ENCODE peak calls at places on chromosomes 7 and 10, in six cellular contexts. One of them, this sample, is unnamed.

GRCh38 chr7:142301923-142302550 is 44.2 kb upstream of the PRSS58 start:
- DNase-seq in H1: no peak
- DNase-seq in mesenchymal stem cell: no peak
- DNase-seq in IMR-90: no peak
- DNase-seq in trophoblast cell: peak; percentile 50
- DNase-seq in neuronal stem cell: no peak
- DNase-seq in this sample: peak; percentile 47

GRCh38 chr10:50335397-50335796 is 84.1 kb upstream of the ASAH2 start:
- DNase-seq in mesenchymal stem cell: no peak
- DNase-seq in trophoblast cell: no peak
- DNase-seq in neuronal stem cell: no peak
- DNase-seq in H1: no peak
- DNase-seq in IMR-90: no peak
- DNase-seq in this sample: no peak

GRCh38 chr7:106485031-106485551 is 175.9 kb downstream of the CCDC71L start:
- DNase-seq in neuronal stem cell: no peak
- DNase-seq in mesenchymal stem cell: peak; percentile 93
- DNase-seq in IMR-90: peak; percentile 91
- DNase-seq in H1: no peak
- DNase-seq in trophoblast cell: no peak
- DNase-seq in this sample: no peak

GRCh38 chr7:121994625-121995410 is 121.9 kb downstream of the PTPRZ1 start:
- DNase-seq in trophoblast cell: peak; percentile 87
- DNase-seq in neuronal stem cell: peak; percentile 56
- DNase-seq in IMR-90: peak; percentile 81
- DNase-seq in mesenchymal stem cell: peak; percentile 80
- DNase-seq in H1: peak; percentile 29
- DNase-seq in this sample: peak; percentile 86

GRCh38 chr7:114086491-114086905 is 167.7 kb upstream of the PPP1R3A start:
- DNase-seq in neuronal stem cell: no peak
- DNase-seq in mesenchymal stem cell: no peak
- DNase-seq in IMR-90: no peak
- DNase-seq in trophoblast cell: peak; percentile 5
- DNase-seq in H1: no peak
- DNase-seq in this sample: peak; percentile 19

GRCh38 chr10:18140149-18140956 is at the start of gene CACNB2:
- DNase-seq in neuronal stem cell: peak; percentile 52
- DNase-seq in H1: no peak
- DNase-seq in trophoblast cell: peak; percentile 42
- DNase-seq in IMR-90: peak; percentile 51
- DNase-seq in mesenchymal stem cell: peak; percentile 34
- DNase-seq in this sample: peak; percentile 77

GRCh38 chr10:49568235-49568634 is 29.3 kb upstream of the ERCC6 start:
- DNase-seq in IMR-90: peak; percentile 11
- DNase-seq in neuronal stem cell: no peak
- DNase-seq in H1: no peak
- DNase-seq in trophoblast cell: no peak
- DNase-seq in mesenchymal stem cell: no peak
- DNase-seq in this sample: no peak

GRCh38 chr7:157827045-157827862 is 490.4 kb downstream of the DNAJB6 start:
- DNase-seq in mesenchymal stem cell: no peak
- DNase-seq in trophoblast cell: no peak
- DNase-seq in neuronal stem cell: no peak
- DNase-seq in IMR-90: no peak
- DNase-seq in H1: no peak
- DNase-seq in this sample: no peak

GRCh38 chr7:29883462-29884398 is 77.4 kb downstream of the WIPF3 start:
- DNase-seq in mesenchymal stem cell: no peak
- DNase-seq in neuronal stem cell: no peak
- DNase-seq in trophoblast cell: no peak
- DNase-seq in H1: peak; percentile 56
- DNase-seq in IMR-90: no peak
- DNase-seq in this sample: peak; percentile 59

GRCh38 chr7:16611711-16612110 is 33.8 kb downstream of the ANKMY2 start:
- DNase-seq in mesenchymal stem cell: no peak
- DNase-seq in IMR-90: no peak
- DNase-seq in H1: no peak
- DNase-seq in neuronal stem cell: no peak
- DNase-seq in trophoblast cell: no peak
- DNase-seq in this sample: no peak

GRCh38 chr7:5500056-5500776 is 76.6 kb upstream of the TNRC18 start:
- DNase-seq in trophoblast cell: no peak
- DNase-seq in IMR-90: peak; percentile 35
- DNase-seq in neuronal stem cell: no peak
- DNase-seq in mesenchymal stem cell: no peak
- DNase-seq in H1: no peak
- DNase-seq in this sample: no peak

GRCh38 chr7:97104719-97105129 is 12.8 kb upstream of the SDHAF3 start:
- DNase-seq in H1: peak; percentile 56
- DNase-seq in trophoblast cell: peak; percentile 91
- DNase-seq in mesenchymal stem cell: peak; percentile 74
- DNase-seq in IMR-90: peak; percentile 60
- DNase-seq in neuronal stem cell: peak; percentile 73
- DNase-seq in this sample: peak; percentile 83

DNA sequence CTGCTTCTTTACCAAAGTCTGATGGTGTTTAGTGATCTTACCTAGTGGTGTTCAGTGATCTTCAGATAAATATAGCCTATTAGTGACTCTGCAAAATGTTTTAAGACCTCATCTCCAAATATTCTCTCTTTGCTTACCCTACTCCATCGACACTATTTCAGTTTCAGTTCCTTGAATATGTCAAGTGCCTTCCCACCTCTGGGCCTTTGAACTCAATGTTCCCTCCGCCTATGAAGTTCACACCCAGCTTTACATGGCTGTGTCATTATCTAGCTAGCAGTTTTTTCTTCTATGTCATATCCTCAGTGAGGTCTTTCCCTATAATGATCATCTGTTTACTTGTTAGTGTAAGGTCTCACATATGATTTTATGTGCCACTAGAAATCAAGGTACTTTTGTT is 322.6 kb downstream of the DGKB start:
- DNase-seq in trophoblast cell: no peak
- DNase-seq in H1: no peak
- DNase-seq in IMR-90: no peak
- DNase-seq in mesenchymal stem cell: no peak
- DNase-seq in neuronal stem cell: no peak
- DNase-seq in this sample: no peak
- H3K23ac ChIP-seq in trophoblast cell: no peak overlapping the region
- H3K23ac ChIP-seq in H1: no peak overlapping the region
- H3K23ac ChIP-seq in IMR-90: no peak overlapping the region
- H3K23ac ChIP-seq in mesenchymal stem cell: no peak overlapping the region
- H3K23ac ChIP-seq in neuronal stem cell: no peak overlapping the region
- H3K23ac ChIP-seq in this sample: no peak overlapping the region

DNA sequence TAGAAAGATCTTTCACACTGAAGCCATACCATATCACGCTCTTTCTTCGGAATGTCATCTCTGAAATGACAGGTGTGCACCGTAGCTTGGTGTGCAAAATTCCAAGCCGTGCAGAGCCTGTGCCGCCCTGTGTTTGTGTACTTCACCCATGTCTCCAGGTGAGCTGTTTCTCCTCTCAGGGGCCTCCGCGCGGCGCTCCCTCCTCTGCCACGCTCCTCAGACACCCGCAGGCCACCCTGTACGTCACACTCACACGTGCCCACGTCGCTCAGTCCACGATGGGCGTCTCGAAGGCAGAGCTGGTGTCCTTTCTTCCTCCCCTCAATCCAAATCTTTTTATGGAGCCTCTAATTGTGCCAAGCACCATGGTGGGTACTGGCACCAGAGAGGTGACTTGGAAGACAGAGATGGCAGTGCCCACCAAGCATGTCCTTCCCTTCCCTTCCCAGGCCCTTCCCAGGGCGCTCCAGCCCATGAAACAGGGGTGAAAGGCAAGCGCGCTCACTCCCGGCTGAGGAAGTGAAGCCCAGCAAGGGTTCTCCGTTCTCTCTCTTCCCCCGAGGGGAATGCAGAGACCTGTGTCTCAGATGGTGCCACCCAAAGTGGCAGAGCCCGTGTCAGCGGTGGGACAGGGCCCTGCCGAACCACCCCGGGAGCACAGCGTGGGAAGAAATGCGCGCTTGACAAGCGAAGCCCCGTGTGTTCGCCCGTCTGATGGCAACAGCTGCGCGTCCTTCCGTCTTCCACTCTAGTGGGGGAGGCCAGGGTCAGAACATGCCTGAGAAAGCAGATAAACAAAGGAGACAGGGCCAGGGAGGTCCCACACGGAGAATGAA is 292.5 kb upstream of the SHH start:
- DNase-seq in trophoblast cell: no peak
- DNase-seq in mesenchymal stem cell: no peak
- DNase-seq in neuronal stem cell: no peak
- DNase-seq in H1: no peak
- DNase-seq in IMR-90: no peak
- DNase-seq in this sample: no peak
- H3K4me3 ChIP-seq in trophoblast cell: no peak overlapping the region
- H3K4me3 ChIP-seq in mesenchymal stem cell: no peak overlapping the region
- H3K4me3 ChIP-seq in neuronal stem cell: no peak overlapping the region
- H3K4me3 ChIP-seq in H1: no peak overlapping the region
- H3K4me3 ChIP-seq in IMR-90: no peak overlapping the region
- H3K4me3 ChIP-seq in this sample: no peak overlapping the region

GRCh38 chr10:132536241-132536963 is 1.2 kb upstream of the INPP5A start:
- DNase-seq in H1: no peak
- DNase-seq in neuronal stem cell: no peak
- DNase-seq in trophoblast cell: no peak
- DNase-seq in mesenchymal stem cell: no peak
- DNase-seq in IMR-90: no peak
- DNase-seq in this sample: no peak

GRCh38 chr10:132534348-132535064 is 3.1 kb upstream of the INPP5A start:
- DNase-seq in trophoblast cell: no peak
- DNase-seq in neuronal stem cell: no peak
- DNase-seq in IMR-90: no peak
- DNase-seq in H1: no peak
- DNase-seq in mesenchymal stem cell: no peak
- DNase-seq in this sample: no peak

GRCh38 chr10:132536964-132537712 is 449 bp upstream of the INPP5A start:
- DNase-seq in neuronal stem cell: peak; percentile 100
- DNase-seq in trophoblast cell: peak; percentile 100
- DNase-seq in IMR-90: peak; percentile 98
- DNase-seq in mesenchymal stem cell: peak; percentile 98
- DNase-seq in H1: peak; percentile 98
- DNase-seq in this sample: peak; percentile 99

GRCh38 chr10:132533571-132534260 is 3.9 kb upstream of the INPP5A start:
- DNase-seq in H1: no peak
- DNase-seq in IMR-90: no peak
- DNase-seq in neuronal stem cell: no peak
- DNase-seq in trophoblast cell: no peak
- DNase-seq in mesenchymal stem cell: no peak
- DNase-seq in this sample: no peak

GRCh38 chr10:132535065-132535651 is 2.4 kb upstream of the INPP5A start:
- DNase-seq in H1: no peak
- DNase-seq in trophoblast cell: no peak
- DNase-seq in IMR-90: no peak
- DNase-seq in neuronal stem cell: no peak
- DNase-seq in mesenchymal stem cell: no peak
- DNase-seq in this sample: no peak
- H3K23ac ChIP-seq in H1: no peak overlapping the region
- H3K23ac ChIP-seq in trophoblast cell: no peak overlapping the region
- H3K23ac ChIP-seq in IMR-90: peak overlapping the region; percentile 43
- H3K23ac ChIP-seq in neuronal stem cell: peak overlapping the region; percentile 34
- H3K23ac ChIP-seq in mesenchymal stem cell: no peak overlapping the region
- H3K23ac ChIP-seq in this sample: no peak overlapping the region

GRCh38 chr10:133421336-133422222 is 2.8 kb downstream of the SPRN start:
- DNase-seq in mesenchymal stem cell: no peak
- DNase-seq in neuronal stem cell: no peak
- DNase-seq in IMR-90: no peak
- DNase-seq in trophoblast cell: no peak
- DNase-seq in H1: no peak
- DNase-seq in this sample: no peak

GRCh38 chr10:133420579-133420978 is 3.8 kb downstream of the SPRN start:
- DNase-seq in mesenchymal stem cell: no peak
- DNase-seq in neuronal stem cell: no peak
- DNase-seq in trophoblast cell: no peak
- DNase-seq in H1: no peak
- DNase-seq in IMR-90: no peak
- DNase-seq in this sample: no peak

GRCh38 chr10:133420028-133420427 is 4.4 kb downstream of the SPRN start:
- DNase-seq in H1: no peak
- DNase-seq in neuronal stem cell: no peak
- DNase-seq in trophoblast cell: no peak
- DNase-seq in mesenchymal stem cell: no peak
- DNase-seq in IMR-90: no peak
- DNase-seq in this sample: no peak

GRCh38 chr10:133422223-133422820 is 2.1 kb downstream of the SPRN start:
- DNase-seq in H1: no peak
- DNase-seq in trophoblast cell: no peak
- DNase-seq in mesenchymal stem cell: no peak
- DNase-seq in IMR-90: no peak
- DNase-seq in neuronal stem cell: no peak
- DNase-seq in this sample: no peak

GRCh38 chr10:133422821-133423771 is 1.3 kb downstream of the SPRN start:
- DNase-seq in IMR-90: no peak
- DNase-seq in neuronal stem cell: no peak
- DNase-seq in trophoblast cell: no peak
- DNase-seq in H1: no peak
- DNase-seq in mesenchymal stem cell: no peak
- DNase-seq in this sample: no peak
- H3K4me3 ChIP-seq in IMR-90: peak overlapping the region; percentile 4
- H3K4me3 ChIP-seq in neuronal stem cell: no peak overlapping the region
- H3K4me3 ChIP-seq in trophoblast cell: no peak overlapping the region
- H3K4me3 ChIP-seq in H1: no peak overlapping the region
- H3K4me3 ChIP-seq in mesenchymal stem cell: no peak overlapping the region
- H3K4me3 ChIP-seq in this sample: no peak overlapping the region

GRCh38 chr7:28790467-28790866 is 167.7 kb downstream of the TRIL start:
- DNase-seq in IMR-90: no peak
- DNase-seq in trophoblast cell: no peak
- DNase-seq in neuronal stem cell: no peak
- DNase-seq in H1: no peak
- DNase-seq in mesenchymal stem cell: no peak
- DNase-seq in this sample: no peak

GRCh38 chr7:28798233-28798632 is 159.9 kb downstream of the TRIL start:
- DNase-seq in mesenchymal stem cell: no peak
- DNase-seq in neuronal stem cell: no peak
- DNase-seq in trophoblast cell: no peak
- DNase-seq in IMR-90: no peak
- DNase-seq in H1: no peak
- DNase-seq in this sample: no peak

GRCh38 chr7:28792858-28793257 is 165.3 kb downstream of the TRIL start:
- DNase-seq in trophoblast cell: no peak
- DNase-seq in mesenchymal stem cell: no peak
- DNase-seq in neuronal stem cell: no peak
- DNase-seq in H1: no peak
- DNase-seq in IMR-90: no peak
- DNase-seq in this sample: no peak

GRCh38 chr7:28793383-28793782 is 164.7 kb downstream of the TRIL start:
- DNase-seq in mesenchymal stem cell: no peak
- DNase-seq in neuronal stem cell: no peak
- DNase-seq in IMR-90: no peak
- DNase-seq in trophoblast cell: peak; percentile 85
- DNase-seq in H1: no peak
- DNase-seq in this sample: no peak
- H3K23ac ChIP-seq in mesenchymal stem cell: no peak overlapping the region
- H3K23ac ChIP-seq in neuronal stem cell: no peak overlapping the region
- H3K23ac ChIP-seq in IMR-90: no peak overlapping the region
- H3K23ac ChIP-seq in trophoblast cell: no peak overlapping the region
- H3K23ac ChIP-seq in H1: no peak overlapping the region
- H3K23ac ChIP-seq in this sample: no peak overlapping the region

DNA sequence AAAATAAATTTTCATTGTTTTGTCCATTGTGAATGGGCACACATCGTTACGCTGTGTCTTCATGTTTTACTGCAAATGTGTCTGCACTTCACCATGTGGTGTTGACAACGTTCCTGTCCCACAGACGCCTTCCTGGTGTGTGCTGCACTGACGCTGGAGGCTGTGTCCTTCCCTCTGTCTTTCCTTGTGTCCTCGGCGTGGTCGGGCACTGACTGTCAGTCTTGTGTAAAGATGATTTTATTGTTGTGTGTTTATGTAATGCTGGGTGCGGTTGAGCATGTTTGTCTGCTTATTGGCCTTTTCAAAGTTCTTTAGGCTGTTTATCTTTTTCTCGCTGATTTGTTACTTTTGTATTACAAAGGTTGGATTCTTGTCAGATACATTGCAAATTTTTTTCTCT is 18.1 kb downstream of the IDI2 start:
- DNase-seq in trophoblast cell: no peak
- DNase-seq in mesenchymal stem cell: no peak
- DNase-seq in H1: no peak
- DNase-seq in IMR-90: no peak
- DNase-seq in neuronal stem cell: no peak
- DNase-seq in this sample: no peak
- H3K4me3 ChIP-seq in trophoblast cell: peak overlapping the region; percentile 51
- H3K4me3 ChIP-seq in mesenchymal stem cell: no peak overlapping the region
- H3K4me3 ChIP-seq in H1: no peak overlapping the region
- H3K4me3 ChIP-seq in IMR-90: no peak overlapping the region
- H3K4me3 ChIP-seq in neuronal stem cell: no peak overlapping the region
- H3K4me3 ChIP-seq in this sample: no peak overlapping the region